ENCODE peak calls at places on chromosomes 6 and 20, in ten cellular contexts. One of them, this sample, is unnamed.

GRCh38 chr6:111631930-111632460 is 26.3 kb upstream of the TRAF3IP2 start:
- DNase-seq in NCI-H69: peak; percentile 73
- DNase-seq in NCI-H774: no peak
- DNase-seq in endodermal cell: peak; percentile 78
- DNase-seq in NCI-H1105: no peak
- DNase-seq in NCI-H1417 treated with DMSO at 0.1 percent for 48 hours: no peak
- DNase-seq in activated naive CD4-positive, alpha-beta T cell: no peak
- DNase-seq in foreskin fibroblast: peak; percentile 50
- DNase-seq in NAMALWA: no peak
- DNase-seq in caudate nucleus: no peak
- DNase-seq in this sample: peak; percentile 82

GRCh38 chr20:61934716-61935530 is 130.8 kb downstream of the TAF4 start:
- DNase-seq in NCI-H69: no peak
- DNase-seq in NCI-H774: no peak
- DNase-seq in endodermal cell: peak; percentile 68
- DNase-seq in NCI-H1105: no peak
- DNase-seq in NCI-H1417 treated with DMSO at 0.1 percent for 48 hours: no peak
- DNase-seq in activated naive CD4-positive, alpha-beta T cell: no peak
- DNase-seq in foreskin fibroblast: no peak
- DNase-seq in NAMALWA: no peak
- DNase-seq in caudate nucleus: no peak
- DNase-seq in this sample: no peak

GRCh38 chr6:3405679-3406078 is 51.2 kb downstream of the SLC22A23 start:
- DNase-seq in NCI-H69: no peak
- DNase-seq in NCI-H774: no peak
- DNase-seq in endodermal cell: no peak
- DNase-seq in NCI-H1105: no peak
- DNase-seq in NCI-H1417 treated with DMSO at 0.1 percent for 48 hours: no peak
- DNase-seq in activated naive CD4-positive, alpha-beta T cell: no peak
- DNase-seq in foreskin fibroblast: peak; percentile 44
- DNase-seq in NAMALWA: no peak
- DNase-seq in caudate nucleus: no peak
- DNase-seq in this sample: no peak

GRCh38 chr6:151488226-151488625 is 5.6 kb upstream of the CCDC170 start:
- DNase-seq in NCI-H69: no peak
- DNase-seq in NCI-H774: no peak
- DNase-seq in endodermal cell: no peak
- DNase-seq in NCI-H1105: no peak
- DNase-seq in NCI-H1417 treated with DMSO at 0.1 percent for 48 hours: no peak
- DNase-seq in activated naive CD4-positive, alpha-beta T cell: no peak
- DNase-seq in foreskin fibroblast: no peak
- DNase-seq in NAMALWA: no peak
- DNase-seq in caudate nucleus: no peak
- DNase-seq in this sample: no peak

GRCh38 chr6:81875776-81876293 is 123.4 kb upstream of the TENT5A start:
- DNase-seq in NCI-H69: no peak
- DNase-seq in NCI-H774: no peak
- DNase-seq in endodermal cell: no peak
- DNase-seq in NCI-H1105: no peak
- DNase-seq in NCI-H1417 treated with DMSO at 0.1 percent for 48 hours: no peak
- DNase-seq in activated naive CD4-positive, alpha-beta T cell: no peak
- DNase-seq in foreskin fibroblast: no peak
- DNase-seq in NAMALWA: no peak
- DNase-seq in caudate nucleus: no peak
- DNase-seq in this sample: no peak

GRCh38 chr6:22364314-22364713 is 67.5 kb upstream of the PRL start:
- DNase-seq in NCI-H69: peak; percentile 81
- DNase-seq in NCI-H774: no peak
- DNase-seq in endodermal cell: no peak
- DNase-seq in NCI-H1105: no peak
- DNase-seq in NCI-H1417 treated with DMSO at 0.1 percent for 48 hours: no peak
- DNase-seq in activated naive CD4-positive, alpha-beta T cell: no peak
- DNase-seq in foreskin fibroblast: no peak
- DNase-seq in NAMALWA: no peak
- DNase-seq in caudate nucleus: no peak
- DNase-seq in this sample: no peak

GRCh38 chr20:4763776-4764525 is 42.2 kb downstream of the PRND start:
- DNase-seq in NCI-H69: no peak
- DNase-seq in NCI-H774: no peak
- DNase-seq in endodermal cell: no peak
- DNase-seq in NCI-H1105: no peak
- DNase-seq in NCI-H1417 treated with DMSO at 0.1 percent for 48 hours: no peak
- DNase-seq in activated naive CD4-positive, alpha-beta T cell: no peak
- DNase-seq in foreskin fibroblast: no peak
- DNase-seq in NAMALWA: no peak
- DNase-seq in caudate nucleus: no peak
- DNase-seq in this sample: no peak

GRCh38 chr20:43681468-43681942 is 14.6 kb downstream of the MYBL2 start:
- DNase-seq in NCI-H69: peak; percentile 74
- DNase-seq in NCI-H774: peak; percentile 2
- DNase-seq in endodermal cell: no peak
- DNase-seq in NCI-H1105: no peak
- DNase-seq in NCI-H1417 treated with DMSO at 0.1 percent for 48 hours: peak; percentile 52
- DNase-seq in activated naive CD4-positive, alpha-beta T cell: no peak
- DNase-seq in foreskin fibroblast: peak; percentile 44
- DNase-seq in NAMALWA: peak; percentile 96
- DNase-seq in caudate nucleus: peak; percentile 0
- DNase-seq in this sample: no peak

GRCh38 chr6:105075210-105075609 is 104.6 kb downstream of the POPDC3 start:
- DNase-seq in NCI-H69: peak; percentile 33
- DNase-seq in NCI-H774: no peak
- DNase-seq in endodermal cell: no peak
- DNase-seq in NCI-H1105: no peak
- DNase-seq in NCI-H1417 treated with DMSO at 0.1 percent for 48 hours: no peak
- DNase-seq in activated naive CD4-positive, alpha-beta T cell: no peak
- DNase-seq in foreskin fibroblast: no peak
- DNase-seq in NAMALWA: no peak
- DNase-seq in caudate nucleus: no peak
- DNase-seq in this sample: no peak

GRCh38 chr6:46419576-46420002 is 71.7 kb downstream of the RCAN2 start:
- DNase-seq in NCI-H69: peak; percentile 79
- DNase-seq in NCI-H774: peak; percentile 63
- DNase-seq in endodermal cell: peak; percentile 75
- DNase-seq in NCI-H1105: peak; percentile 59
- DNase-seq in NCI-H1417 treated with DMSO at 0.1 percent for 48 hours: no peak
- DNase-seq in activated naive CD4-positive, alpha-beta T cell: no peak
- DNase-seq in foreskin fibroblast: peak; percentile 88
- DNase-seq in NAMALWA: peak; percentile 72
- DNase-seq in caudate nucleus: peak; percentile 39
- DNase-seq in this sample: no peak

GRCh38 chr6:89239338-89239737 is 22.2 kb upstream of the GABRR1 start:
- DNase-seq in NCI-H69: no peak
- DNase-seq in NCI-H774: no peak
- DNase-seq in endodermal cell: peak; percentile 78
- DNase-seq in NCI-H1105: no peak
- DNase-seq in NCI-H1417 treated with DMSO at 0.1 percent for 48 hours: no peak
- DNase-seq in activated naive CD4-positive, alpha-beta T cell: no peak
- DNase-seq in foreskin fibroblast: no peak
- DNase-seq in NAMALWA: peak; percentile 79
- DNase-seq in caudate nucleus: no peak
- DNase-seq in this sample: peak; percentile 40

GRCh38 chr6:81690073-81690472 is 62.4 kb downstream of the TENT5A start:
- DNase-seq in NCI-H69: no peak
- DNase-seq in NCI-H774: no peak
- DNase-seq in endodermal cell: no peak
- DNase-seq in NCI-H1105: no peak
- DNase-seq in NCI-H1417 treated with DMSO at 0.1 percent for 48 hours: no peak
- DNase-seq in activated naive CD4-positive, alpha-beta T cell: no peak
- DNase-seq in foreskin fibroblast: no peak
- DNase-seq in NAMALWA: no peak
- DNase-seq in caudate nucleus: no peak
- DNase-seq in this sample: no peak

GRCh38 chr20:18031050-18031449 is 26.7 kb downstream of the OVOL2 start:
- DNase-seq in NCI-H69: no peak
- DNase-seq in NCI-H774: no peak
- DNase-seq in endodermal cell: peak; percentile 54
- DNase-seq in NCI-H1105: no peak
- DNase-seq in NCI-H1417 treated with DMSO at 0.1 percent for 48 hours: no peak
- DNase-seq in activated naive CD4-positive, alpha-beta T cell: no peak
- DNase-seq in foreskin fibroblast: no peak
- DNase-seq in NAMALWA: no peak
- DNase-seq in caudate nucleus: no peak
- DNase-seq in this sample: no peak

GRCh38 chr20:58652606-58653303 is 1.7 kb downstream of the STX16 start:
- DNase-seq in NCI-H69: no peak
- DNase-seq in NCI-H774: no peak
- DNase-seq in endodermal cell: no peak
- DNase-seq in NCI-H1105: no peak
- DNase-seq in NCI-H1417 treated with DMSO at 0.1 percent for 48 hours: no peak
- DNase-seq in activated naive CD4-positive, alpha-beta T cell: no peak
- DNase-seq in foreskin fibroblast: no peak
- DNase-seq in NAMALWA: peak; percentile 30
- DNase-seq in caudate nucleus: no peak
- DNase-seq in this sample: no peak

GRCh38 chr20:50048420-50049166 is 64.4 kb downstream of the UBE2V1 start:
- DNase-seq in NCI-H69: no peak
- DNase-seq in NCI-H774: no peak
- DNase-seq in endodermal cell: no peak
- DNase-seq in NCI-H1105: no peak
- DNase-seq in NCI-H1417 treated with DMSO at 0.1 percent for 48 hours: no peak
- DNase-seq in activated naive CD4-positive, alpha-beta T cell: no peak
- DNase-seq in foreskin fibroblast: peak; percentile 66
- DNase-seq in NAMALWA: peak; percentile 28
- DNase-seq in caudate nucleus: no peak
- DNase-seq in this sample: peak; percentile 25

GRCh38 chr6:120938876-120939231 is 395.4 kb downstream of the TBC1D32 start:
- DNase-seq in NCI-H69: no peak
- DNase-seq in NCI-H774: no peak
- DNase-seq in endodermal cell: no peak
- DNase-seq in NCI-H1105: no peak
- DNase-seq in NCI-H1417 treated with DMSO at 0.1 percent for 48 hours: no peak
- DNase-seq in activated naive CD4-positive, alpha-beta T cell: no peak
- DNase-seq in foreskin fibroblast: no peak
- DNase-seq in NAMALWA: peak; percentile 58
- DNase-seq in caudate nucleus: no peak
- DNase-seq in this sample: no peak

GRCh38 chr6:36387440-36388303 is at the start of gene ETV7:
- DNase-seq in NCI-H69: peak; percentile 68
- DNase-seq in NCI-H774: peak; percentile 3
- DNase-seq in endodermal cell: peak; percentile 73
- DNase-seq in NCI-H1105: no peak
- DNase-seq in NCI-H1417 treated with DMSO at 0.1 percent for 48 hours: no peak
- DNase-seq in activated naive CD4-positive, alpha-beta T cell: no peak
- DNase-seq in foreskin fibroblast: peak; percentile 50
- DNase-seq in NAMALWA: no peak
- DNase-seq in caudate nucleus: no peak
- DNase-seq in this sample: peak; percentile 66

GRCh38 chr20:61387204-61387958 is 135.3 kb downstream of the CDH4 start:
- DNase-seq in NCI-H69: no peak
- DNase-seq in NCI-H774: no peak
- DNase-seq in endodermal cell: peak; percentile 85
- DNase-seq in NCI-H1105: peak; percentile 34
- DNase-seq in NCI-H1417 treated with DMSO at 0.1 percent for 48 hours: no peak
- DNase-seq in activated naive CD4-positive, alpha-beta T cell: no peak
- DNase-seq in foreskin fibroblast: peak; percentile 59
- DNase-seq in NAMALWA: no peak
- DNase-seq in caudate nucleus: no peak
- DNase-seq in this sample: peak; percentile 16

GRCh38 chr20:22915512-22915911 is 119.6 kb upstream of the SSTR4 start:
- DNase-seq in NCI-H69: no peak
- DNase-seq in NCI-H774: no peak
- DNase-seq in endodermal cell: no peak
- DNase-seq in NCI-H1105: no peak
- DNase-seq in NCI-H1417 treated with DMSO at 0.1 percent for 48 hours: no peak
- DNase-seq in activated naive CD4-positive, alpha-beta T cell: no peak
- DNase-seq in foreskin fibroblast: no peak
- DNase-seq in NAMALWA: no peak
- DNase-seq in caudate nucleus: no peak
- DNase-seq in this sample: no peak

GRCh38 chr6:24332306-24332705 is 25.6 kb downstream of the DCDC2 start:
- DNase-seq in NCI-H69: no peak
- DNase-seq in NCI-H774: no peak
- DNase-seq in endodermal cell: no peak
- DNase-seq in NCI-H1105: no peak
- DNase-seq in NCI-H1417 treated with DMSO at 0.1 percent for 48 hours: no peak
- DNase-seq in activated naive CD4-positive, alpha-beta T cell: no peak
- DNase-seq in foreskin fibroblast: no peak
- DNase-seq in NAMALWA: no peak
- DNase-seq in caudate nucleus: no peak
- DNase-seq in this sample: no peak

GRCh38 chr6:163867518-163868292 is 453.2 kb downstream of the QKI start:
- DNase-seq in NCI-H69: no peak
- DNase-seq in NCI-H774: no peak
- DNase-seq in endodermal cell: peak; percentile 78
- DNase-seq in NCI-H1105: no peak
- DNase-seq in NCI-H1417 treated with DMSO at 0.1 percent for 48 hours: no peak
- DNase-seq in activated naive CD4-positive, alpha-beta T cell: no peak
- DNase-seq in foreskin fibroblast: no peak
- DNase-seq in NAMALWA: no peak
- DNase-seq in caudate nucleus: no peak
- DNase-seq in this sample: no peak